ENCODE peak calls at places on chromosomes 11 and 22, in five cellular contexts. Q, S, E, T and V are unnamed samples.

GRCh38 chr11:48172818-48173609 is 43.6 kb upstream of the OR4B1 start:
- DNase-seq in Q (peak), S (peak), E (peak), T (peak), V (peak)

GRCh38 chr11:134555510-134555909 is 143.5 kb upstream of the B3GAT1 start:
- DNase-seq in Q (no peak), S (peak), E (no peak), T (no peak), V (no peak)

GRCh38 chr22:21984793-21985192 is 2.2 kb upstream of the TOP3B start:
- DNase-seq in Q (peak), S (peak), E (no peak), T (no peak), V (no peak)

GRCh38 chr22:25745341-25746011 is 3.5 kb downstream of the MYO18B start:
- DNase-seq in Q (peak), S (no peak), E (no peak), T (no peak), V (no peak)

GRCh38 chr22:49533886-49534285 is 293.8 kb downstream of the BRD1 start:
- DNase-seq in Q (no peak), S (no peak), E (no peak), T (no peak), V (peak)

GRCh38 chr11:60528934-60529333 is 13.7 kb downstream of the MS4A13 start:
- DNase-seq in Q (no peak), S (no peak), E (no peak), T (no peak), V (no peak)

GRCh38 chr11:43245471-43245870 is 66.3 kb upstream of the API5 start:
- DNase-seq in Q (no peak), S (no peak), E (peak), T (no peak), V (no peak)

GRCh38 chr11:76233936-76234703 is 27.8 kb upstream of the WNT11 start:
- DNase-seq in Q (no peak), S (no peak), E (no peak), T (peak), V (peak)

GRCh38 chr11:11987503-11988022 is 20.9 kb downstream of the DKK3 start:
- DNase-seq in Q (peak), S (no peak), E (no peak), T (no peak), V (no peak)

GRCh38 chr22:37010976-37011375 is 8.3 kb downstream of the TST start:
- DNase-seq in Q (no peak), S (no peak), E (no peak), T (no peak), V (no peak)

GRCh38 chr22:17562906-17563870 is at the start of gene SLC25A18:
- DNase-seq in Q (no peak), S (peak), E (no peak), T (peak), V (no peak)

GRCh38 chr11:112744041-112744440 is 217.2 kb upstream of the NCAM1 start:
- DNase-seq in Q (no peak), S (no peak), E (no peak), T (no peak), V (no peak)

GRCh38 chr22:38133331-38133730 is 22.8 kb upstream of the BAIAP2L2 start:
- DNase-seq in Q (no peak), S (no peak), E (no peak), T (no peak), V (no peak)

GRCh38 chr11:111846640-111847039 is 24.7 kb downstream of the ALG9 start:
- DNase-seq in Q (peak), S (no peak), E (no peak), T (no peak), V (no peak)

GRCh38 chr22:42912049-42912448 is 55.0 kb upstream of the ARFGAP3 start:
- DNase-seq in Q (no peak), S (no peak), E (no peak), T (no peak), V (no peak)

GRCh38 chr11:15685311-15685710 is 570.6 kb downstream of the INSC start:
- DNase-seq in Q (no peak), S (peak), E (no peak), T (no peak), V (no peak)

GRCh38 chr11:76153609-76153949 is 52.7 kb downstream of the WNT11 start:
- DNase-seq in Q (peak), S (no peak), E (no peak), T (no peak), V (no peak)

GRCh38 chr11:62791501-62792192 is at the start of gene TMEM223:
- DNase-seq in Q (peak), S (peak), E (peak), T (peak), V (peak)

GRCh38 chr22:44707752-44708151 is 5.7 kb downstream of the PRR5 start:
- DNase-seq in Q (peak), S (no peak), E (no peak), T (no peak), V (no peak)

GRCh38 chr11:68471360-68472340 is 11.1 kb downstream of the PPP6R3 start:
- DNase-seq in Q (peak), S (peak), E (no peak), T (no peak), V (no peak)

GRCh38 chr11:61189933-61190332 is 13.4 kb upstream of the PGA3 start:
- DNase-seq in Q (no peak), S (no peak), E (no peak), T (no peak), V (no peak)

GRCh38 chr22:46749682-46750529 is 11.9 kb upstream of the CERK start:
- DNase-seq in Q (no peak), S (no peak), E (no peak), T (no peak), V (no peak)

GRCh38 chr11:19187101-19187500 is 14.7 kb downstream of the CSRP3 start:
- DNase-seq in Q (peak), S (no peak), E (no peak), T (no peak), V (no peak)

GRCh38 chr11:65741185-65741584 is 20.6 kb upstream of the RNASEH2C start:
- DNase-seq in Q (no peak), S (no peak), E (no peak), T (no peak), V (no peak)

GRCh38 chr11:65742353-65742752 is 21.8 kb upstream of the RNASEH2C start:
- DNase-seq in Q (no peak), S (no peak), E (no peak), T (no peak), V (no peak)

GRCh38 chr11:65744699-65745042 is 24.1 kb upstream of the RNASEH2C start:
- DNase-seq in Q (no peak), S (no peak), E (no peak), T (no peak), V (no peak)

GRCh38 chr11:65745049-65745448 is 24.5 kb upstream of the RNASEH2C start:
- DNase-seq in Q (no peak), S (no peak), E (no peak), T (no peak), V (no peak)

GRCh38 chr11:65743928-65744698 is 23.5 kb upstream of the RNASEH2C start:
- DNase-seq in Q (no peak), S (no peak), E (peak), T (no peak), V (no peak)
- TF ChIP-seq CTCF in Q (peak), S (peak), E (no peak), T (peak), V (no peak)

DNA sequence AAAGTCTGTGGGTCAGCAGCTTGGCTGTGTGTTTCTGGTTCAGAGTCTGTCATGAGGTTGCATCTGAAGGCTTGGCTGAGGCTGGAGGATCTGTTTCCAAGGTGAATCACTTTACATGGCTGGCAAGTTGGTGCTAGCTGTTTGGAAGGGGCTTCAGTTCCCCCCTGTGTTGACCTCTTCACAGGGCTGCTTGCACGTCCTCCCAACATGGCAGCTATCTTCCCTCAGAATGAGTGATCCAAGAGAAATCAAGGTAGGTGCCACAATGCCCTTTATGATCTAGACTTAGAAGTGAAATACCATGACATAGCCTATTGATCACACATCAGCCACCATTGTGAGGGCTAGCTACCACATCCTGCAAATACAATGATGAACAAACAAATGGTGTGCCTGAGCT is 9.9 kb downstream of the APOA4 start:
- DNase-seq in Q (no peak), S (no peak), E (no peak), T (no peak), V (no peak)
- H3K4me3 ChIP-seq in Q (no peak), S (no peak), E (no peak), T (no peak), V (no peak)

GRCh38 chr11:105000797-105001196 is 22.2 kb downstream of the CASP5 start:
- DNase-seq in Q (no peak), S (peak), E (no peak), T (no peak), V (no peak)
- TF ChIP-seq CTCF in Q (peak), S (peak), E (no peak), T (peak), V (no peak)

GRCh38 chr22:19215360-19215759 is 36.8 kb upstream of the SLC25A1 start:
- DNase-seq in Q (no peak), S (no peak), E (no peak), T (no peak), V (no peak)
- H3K4me3 ChIP-seq in Q (no peak), S (no peak), E (no peak), T (no peak), V (no peak)

GRCh38 chr11:115530752-115531151 is 26.5 kb upstream of the CADM1 start:
- DNase-seq in Q (no peak), S (no peak), E (no peak), T (no peak), V (no peak)
- TF ChIP-seq CTCF in Q (peak), S (peak), E (no peak), T (no peak), V (no peak)

GRCh38 chr11:109799604-109800003 is 293.6 kb upstream of the ZC3H12C start:
- DNase-seq in Q (no peak), S (no peak), E (no peak), T (no peak), V (no peak)
- H3K4me3 ChIP-seq in Q (no peak), S (no peak), E (no peak), T (no peak), V (no peak)